ENCODE peak calls at places on chromosomes 12 and 14, in seven cellular contexts. O is occipital lobe; H is stimulated activated CD8-positive, alpha-beta memory T cell treated with anti-CD3 and anti-CD28 coated beads, Interleukin-2, amount 100 ng/mL, for 48 hours; W is COR-L47; P is stimulated activated CD4-positive, alpha-beta T cell treated with anti-CD3 and anti-CD28 coated beads, Interleukin-12 subunit alpha, Interleukin-12 subunit beta, amount 100 ng/mL, for 4 hours; Y is amniotic stem cell; A is GM10248. C is an unnamed sample.

GRCh38 chr12:92556141-92556540 is 146.6 kb upstream of the PLEKHG7 start:
- DNase-seq in O (no peak), H (no peak), W (no peak), P (no peak), Y (no peak), A (peak), C (no peak)

GRCh38 chr12:124769166-124769530 is 94.5 kb downstream of the SCARB1 start:
- DNase-seq in O (no peak), H (no peak), W (no peak), P (no peak), Y (no peak), A (no peak), C (no peak)

GRCh38 chr14:54148251-54148650 is 191.6 kb upstream of the BMP4 start:
- DNase-seq in O (no peak), H (no peak), W (no peak), P (no peak), Y (no peak), A (no peak), C (no peak)

GRCh38 chr14:44701563-44702263 is 194.6 kb upstream of the FSCB start:
- DNase-seq in O (no peak), H (no peak), W (no peak), P (no peak), Y (no peak), A (no peak), C (no peak)

GRCh38 chr12:49825360-49825970 is 2.7 kb downstream of the NCKAP5L start:
- DNase-seq in O (no peak), H (no peak), W (no peak), P (no peak), Y (no peak), A (no peak), C (no peak)

GRCh38 chr14:74566174-74567125 is 45.6 kb downstream of the LTBP2 start:
- DNase-seq in O (no peak), H (no peak), W (no peak), P (no peak), Y (no peak), A (no peak), C (no peak)

GRCh38 chr12:84348582-84348981 is 564.0 kb downstream of the SLC6A15 start:
- DNase-seq in O (no peak), H (no peak), W (no peak), P (no peak), Y (no peak), A (no peak), C (no peak)

GRCh38 chr12:52206309-52207040 is 14.7 kb upstream of the KRT80 start:
- DNase-seq in O (no peak), H (no peak), W (no peak), P (no peak), Y (no peak), A (no peak), C (no peak)

GRCh38 chr12:119544780-119545625 is 48.6 kb upstream of the TMEM233 start:
- DNase-seq in O (peak), H (peak), W (peak), P (peak), Y (peak), A (peak), C (peak)

GRCh38 chr12:132629330-132629729 is 10.8 kb downstream of the P2RX2 start:
- DNase-seq in O (no peak), H (no peak), W (no peak), P (no peak), Y (no peak), A (no peak), C (no peak)

GRCh38 chr12:75990189-75990912 is 41.2 kb downstream of the PHLDA1 start:
- DNase-seq in O (no peak), H (no peak), W (no peak), P (no peak), Y (no peak), A (no peak), C (no peak)